ENCODE peak calls at places on chromosome 3, in six cellular contexts. One of them, this sample, is unnamed.

GRCh38 chr3:99918720-99919119 is 101.1 kb downstream of the CMSS1 start:
- DNase-seq in upper lobe of right lung: no peak
- DNase-seq in sigmoid colon: no peak
- DNase-seq in astrocyte: peak
- DNase-seq in left lung: no peak
- DNase-seq in lower lobe of right lung: no peak
- DNase-seq in this sample: no peak

GRCh38 chr3:123096701-123097100 is 29.9 kb downstream of the PDIA5 start:
- DNase-seq in astrocyte: peak
- DNase-seq in lower lobe of right lung: no peak
- DNase-seq in sigmoid colon: peak
- DNase-seq in left lung: no peak
- DNase-seq in upper lobe of right lung: no peak
- DNase-seq in this sample: no peak

GRCh38 chr3:192054881-192055280 is 593.9 kb downstream of the PYDC2 start:
- DNase-seq in upper lobe of right lung: no peak
- DNase-seq in sigmoid colon: no peak
- DNase-seq in left lung: no peak
- DNase-seq in lower lobe of right lung: no peak
- DNase-seq in astrocyte: peak
- DNase-seq in this sample: no peak

GRCh38 chr3:181933052-181933618 is 221.4 kb downstream of the SOX2 start:
- DNase-seq in sigmoid colon: no peak
- DNase-seq in lower lobe of right lung: no peak
- DNase-seq in left lung: no peak
- DNase-seq in upper lobe of right lung: no peak
- DNase-seq in astrocyte: no peak
- DNase-seq in this sample: no peak

GRCh38 chr3:141539441-141540187 is 52.8 kb downstream of the RASA2 start:
- DNase-seq in sigmoid colon: no peak
- DNase-seq in lower lobe of right lung: no peak
- DNase-seq in upper lobe of right lung: no peak
- DNase-seq in left lung: no peak
- DNase-seq in astrocyte: peak
- DNase-seq in this sample: no peak

GRCh38 chr3:106139834-106140233 is 271.0 kb upstream of the CBLB start:
- DNase-seq in astrocyte: no peak
- DNase-seq in lower lobe of right lung: no peak
- DNase-seq in left lung: no peak
- DNase-seq in upper lobe of right lung: no peak
- DNase-seq in sigmoid colon: no peak
- DNase-seq in this sample: no peak

GRCh38 chr3:188472331-188472730 is 318.4 kb downstream of the LPP start:
- DNase-seq in left lung: no peak
- DNase-seq in astrocyte: peak
- DNase-seq in lower lobe of right lung: no peak
- DNase-seq in sigmoid colon: no peak
- DNase-seq in upper lobe of right lung: no peak
- DNase-seq in this sample: no peak

GRCh38 chr3:99332276-99332675 is 306.1 kb upstream of the COL8A1 start:
- DNase-seq in upper lobe of right lung: no peak
- DNase-seq in lower lobe of right lung: no peak
- DNase-seq in sigmoid colon: no peak
- DNase-seq in left lung: no peak
- DNase-seq in astrocyte: no peak
- DNase-seq in this sample: no peak

GRCh38 chr3:114660124-114660523 is 366.3 kb downstream of the TIGIT start:
- DNase-seq in astrocyte: peak
- DNase-seq in left lung: no peak
- DNase-seq in sigmoid colon: no peak
- DNase-seq in lower lobe of right lung: no peak
- DNase-seq in upper lobe of right lung: no peak
- DNase-seq in this sample: no peak

GRCh38 chr3:186400026-186400425 is 38.0 kb upstream of the DGKG start:
- DNase-seq in lower lobe of right lung: no peak
- DNase-seq in upper lobe of right lung: no peak
- DNase-seq in sigmoid colon: no peak
- DNase-seq in astrocyte: no peak
- DNase-seq in left lung: no peak
- DNase-seq in this sample: no peak

GRCh38 chr3:68089572-68089991 is 435.2 kb upstream of the SUCLG2 start:
- DNase-seq in left lung: no peak
- DNase-seq in sigmoid colon: no peak
- DNase-seq in lower lobe of right lung: no peak
- DNase-seq in astrocyte: peak
- DNase-seq in upper lobe of right lung: no peak
- DNase-seq in this sample: no peak

DNA sequence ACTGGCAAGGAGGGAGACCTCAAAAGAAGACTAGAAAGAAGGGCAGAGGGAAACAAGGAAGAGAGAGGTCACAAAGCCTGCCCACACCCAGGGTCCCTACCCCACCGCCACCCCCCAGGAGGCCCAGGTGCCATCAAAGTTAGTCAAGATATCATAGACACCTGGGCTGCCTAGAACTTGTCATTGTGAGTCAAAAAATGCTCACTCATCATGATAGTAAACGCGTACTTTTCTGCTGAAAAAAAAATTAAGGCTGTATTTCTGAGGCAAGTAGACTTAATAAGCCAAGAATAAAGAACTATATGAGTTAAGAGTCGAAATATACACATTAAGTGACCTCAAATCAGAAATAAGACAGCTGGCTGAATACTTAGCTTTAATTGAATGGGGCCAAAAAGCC is 415.6 kb upstream of the PPP2R3A start:
- DNase-seq in upper lobe of right lung: no peak
- DNase-seq in left lung: no peak
- DNase-seq in sigmoid colon: no peak
- DNase-seq in lower lobe of right lung: no peak
- DNase-seq in astrocyte: no peak
- DNase-seq in this sample: no peak
- TF ChIP-seq CTCF in upper lobe of right lung: no peak
- TF ChIP-seq CTCF in left lung: no peak
- TF ChIP-seq CTCF in sigmoid colon: no peak
- TF ChIP-seq CTCF in lower lobe of right lung: no peak
- TF ChIP-seq CTCF in astrocyte: no peak
- TF ChIP-seq CTCF in this sample: no peak

DNA sequence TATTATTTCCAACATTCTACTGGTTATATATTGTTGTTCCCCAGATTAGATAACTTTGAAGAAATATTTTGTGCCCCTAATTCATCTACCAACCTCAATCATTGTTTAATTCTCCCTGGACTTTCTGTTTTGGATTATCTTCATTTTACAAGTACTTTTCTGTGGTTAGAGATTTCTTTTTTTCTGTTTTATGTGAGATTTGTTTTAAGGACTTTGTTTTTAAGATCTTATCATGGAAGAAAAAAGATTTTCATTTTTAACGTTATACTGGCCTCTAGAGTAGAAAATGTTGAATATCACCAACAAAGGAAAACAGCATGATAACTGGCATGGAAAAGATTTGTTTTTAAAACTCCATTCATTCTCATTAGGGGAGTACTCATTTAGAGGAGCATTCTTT is 210.9 kb upstream of the KCNMB2 start:
- DNase-seq in left lung: no peak
- DNase-seq in upper lobe of right lung: no peak
- DNase-seq in lower lobe of right lung: no peak
- DNase-seq in astrocyte: peak
- DNase-seq in sigmoid colon: no peak
- DNase-seq in this sample: no peak
- TF ChIP-seq CTCF in left lung: peak
- TF ChIP-seq CTCF in upper lobe of right lung: peak
- TF ChIP-seq CTCF in lower lobe of right lung: peak
- TF ChIP-seq CTCF in astrocyte: peak
- TF ChIP-seq CTCF in sigmoid colon: peak
- TF ChIP-seq CTCF in this sample: no peak

GRCh38 chr3:12401208-12401607 is 83.1 kb upstream of the TSEN2 start:
- DNase-seq in lower lobe of right lung: no peak
- DNase-seq in astrocyte: no peak
- DNase-seq in upper lobe of right lung: no peak
- DNase-seq in left lung: no peak
- DNase-seq in sigmoid colon: no peak
- DNase-seq in this sample: no peak
- TF ChIP-seq CTCF in lower lobe of right lung: no peak
- TF ChIP-seq CTCF in astrocyte: no peak
- TF ChIP-seq CTCF in upper lobe of right lung: no peak
- TF ChIP-seq CTCF in left lung: no peak
- TF ChIP-seq CTCF in sigmoid colon: no peak
- TF ChIP-seq CTCF in this sample: no peak

GRCh38 chr3:5728085-5728484 is 540.6 kb downstream of the EDEM1 start:
- DNase-seq in sigmoid colon: no peak
- DNase-seq in left lung: no peak
- DNase-seq in lower lobe of right lung: no peak
- DNase-seq in upper lobe of right lung: no peak
- DNase-seq in astrocyte: no peak
- DNase-seq in this sample: no peak

GRCh38 chr3:5733995-5734394 is 546.5 kb downstream of the EDEM1 start:
- DNase-seq in sigmoid colon: no peak
- DNase-seq in left lung: no peak
- DNase-seq in astrocyte: no peak
- DNase-seq in lower lobe of right lung: no peak
- DNase-seq in upper lobe of right lung: no peak
- DNase-seq in this sample: no peak

GRCh38 chr3:5732081-5732480 is 544.6 kb downstream of the EDEM1 start:
- DNase-seq in sigmoid colon: no peak
- DNase-seq in upper lobe of right lung: no peak
- DNase-seq in left lung: no peak
- DNase-seq in astrocyte: no peak
- DNase-seq in lower lobe of right lung: no peak
- DNase-seq in this sample: no peak

GRCh38 chr3:5729852-5730251 is 542.3 kb downstream of the EDEM1 start:
- DNase-seq in sigmoid colon: no peak
- DNase-seq in astrocyte: no peak
- DNase-seq in upper lobe of right lung: no peak
- DNase-seq in left lung: no peak
- DNase-seq in lower lobe of right lung: no peak
- DNase-seq in this sample: no peak

GRCh38 chr3:5731100-5731499 is 543.6 kb downstream of the EDEM1 start:
- DNase-seq in upper lobe of right lung: no peak
- DNase-seq in astrocyte: no peak
- DNase-seq in sigmoid colon: no peak
- DNase-seq in lower lobe of right lung: no peak
- DNase-seq in left lung: no peak
- DNase-seq in this sample: no peak
- TF ChIP-seq CTCF in upper lobe of right lung: peak
- TF ChIP-seq CTCF in astrocyte: no peak
- TF ChIP-seq CTCF in sigmoid colon: no peak
- TF ChIP-seq CTCF in lower lobe of right lung: peak
- TF ChIP-seq CTCF in left lung: no peak
- TF ChIP-seq CTCF in this sample: no peak

DNA sequence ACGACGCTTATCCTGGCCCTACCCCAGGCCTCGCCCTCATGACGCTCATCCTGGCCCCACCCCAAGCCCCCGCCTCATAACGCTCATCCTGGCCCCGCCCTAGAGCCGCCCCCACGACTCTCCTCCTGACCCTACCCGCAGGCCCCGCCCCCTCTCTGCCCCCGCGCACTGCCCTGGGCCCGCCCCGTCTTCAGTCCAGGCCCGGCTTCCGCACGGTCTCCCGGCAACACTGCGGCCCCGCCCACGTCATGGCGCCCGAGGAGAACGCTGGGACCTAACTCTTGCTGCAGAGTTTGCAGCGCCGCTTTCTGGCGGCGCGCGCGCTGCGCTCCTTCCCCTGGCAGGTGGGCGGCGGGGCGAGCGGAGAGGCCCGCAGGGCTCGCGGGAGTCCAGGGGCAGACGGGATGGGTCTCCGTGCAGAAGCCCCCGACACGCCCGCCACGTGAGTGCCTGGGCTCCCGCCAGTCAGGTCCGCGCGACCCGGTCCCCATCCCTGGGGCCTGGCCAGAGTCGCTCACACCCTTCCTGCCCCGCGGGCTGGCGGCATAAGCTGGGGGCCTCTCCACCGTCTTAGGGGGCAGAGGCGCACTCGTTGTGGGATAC is 52.5 kb upstream of the ROPN1B start:
- DNase-seq in left lung: peak
- DNase-seq in sigmoid colon: no peak
- DNase-seq in astrocyte: peak
- DNase-seq in upper lobe of right lung: no peak
- DNase-seq in lower lobe of right lung: no peak
- DNase-seq in this sample: peak
- TF ChIP-seq CTCF in left lung: no peak
- TF ChIP-seq CTCF in sigmoid colon: no peak
- TF ChIP-seq CTCF in astrocyte: no peak
- TF ChIP-seq CTCF in upper lobe of right lung: peak
- TF ChIP-seq CTCF in lower lobe of right lung: peak
- TF ChIP-seq CTCF in this sample: no peak

GRCh38 chr3:151293127-151293526 is 14.8 kb upstream of the P2RY14 start:
- DNase-seq in upper lobe of right lung: no peak
- DNase-seq in astrocyte: no peak
- DNase-seq in left lung: no peak
- DNase-seq in sigmoid colon: no peak
- DNase-seq in lower lobe of right lung: no peak
- DNase-seq in this sample: no peak

GRCh38 chr3:151296226-151296625 is 17.9 kb upstream of the P2RY14 start:
- DNase-seq in upper lobe of right lung: no peak
- DNase-seq in astrocyte: no peak
- DNase-seq in sigmoid colon: no peak
- DNase-seq in left lung: no peak
- DNase-seq in lower lobe of right lung: no peak
- DNase-seq in this sample: no peak

GRCh38 chr3:151285940-151286339 is 7.6 kb upstream of the P2RY14 start:
- DNase-seq in astrocyte: no peak
- DNase-seq in left lung: no peak
- DNase-seq in upper lobe of right lung: no peak
- DNase-seq in sigmoid colon: no peak
- DNase-seq in lower lobe of right lung: no peak
- DNase-seq in this sample: no peak

GRCh38 chr3:151290673-151291072 is 12.3 kb upstream of the P2RY14 start:
- DNase-seq in upper lobe of right lung: no peak
- DNase-seq in sigmoid colon: no peak
- DNase-seq in astrocyte: no peak
- DNase-seq in left lung: no peak
- DNase-seq in lower lobe of right lung: no peak
- DNase-seq in this sample: no peak
- TF ChIP-seq CTCF in upper lobe of right lung: peak
- TF ChIP-seq CTCF in sigmoid colon: peak
- TF ChIP-seq CTCF in astrocyte: peak
- TF ChIP-seq CTCF in left lung: peak
- TF ChIP-seq CTCF in lower lobe of right lung: peak
- TF ChIP-seq CTCF in this sample: no peak

GRCh38 chr3:113251817-113252216 is 40.5 kb downstream of the BOC start:
- DNase-seq in astrocyte: no peak
- DNase-seq in lower lobe of right lung: no peak
- DNase-seq in upper lobe of right lung: no peak
- DNase-seq in sigmoid colon: no peak
- DNase-seq in left lung: no peak
- DNase-seq in this sample: no peak
- TF ChIP-seq CTCF in astrocyte: no peak
- TF ChIP-seq CTCF in lower lobe of right lung: no peak
- TF ChIP-seq CTCF in upper lobe of right lung: no peak
- TF ChIP-seq CTCF in sigmoid colon: no peak
- TF ChIP-seq CTCF in left lung: no peak
- TF ChIP-seq CTCF in this sample: no peak

GRCh38 chr3:42749753-42750231 is 23.3 kb downstream of the CCDC13 start:
- DNase-seq in astrocyte: no peak
- DNase-seq in upper lobe of right lung: no peak
- DNase-seq in left lung: no peak
- DNase-seq in sigmoid colon: no peak
- DNase-seq in lower lobe of right lung: no peak
- DNase-seq in this sample: no peak
- TF ChIP-seq CTCF in astrocyte: peak
- TF ChIP-seq CTCF in upper lobe of right lung: peak
- TF ChIP-seq CTCF in left lung: peak
- TF ChIP-seq CTCF in sigmoid colon: peak
- TF ChIP-seq CTCF in lower lobe of right lung: peak
- TF ChIP-seq CTCF in this sample: no peak

This sample was measured in natural killer cell.